ENCODE peak calls at places on chromosomes 1 and 21, in ten cellular contexts. S is EH, Y is NCI-H146, F is left ventricle myocardium superior, B is left cardiac atrium, D is H7, H is lower leg skin, I is nucleus accumbens, Z is left ventricle myocardium inferior, L is WTC11. P is an unnamed sample.

GRCh38 chr1:43802356-43802755 is 95.0 kb downstream of the ST3GAL3 start:
- DNase-seq in S (no peak), Y (peak), F (no peak), B (no peak), D (no peak), H (no peak), I (no peak), Z (no peak), L (no peak), P (no peak)

GRCh38 chr1:247118946-247119446 is 14.8 kb upstream of the ZNF669 start:
- DNase-seq in S (peak), Y (peak), F (no peak), B (no peak), D (peak), H (no peak), I (no peak), Z (no peak), L (peak), P (no peak)

GRCh38 chr21:36695283-36695634 is 3.7 kb upstream of the SIM2 start:
- DNase-seq in S (no peak), Y (no peak), F (no peak), B (no peak), D (no peak), H (no peak), I (no peak), Z (no peak), L (no peak), P (no peak)

GRCh38 chr1:172486805-172487454 is 43.1 kb upstream of the PIGC start:
- DNase-seq in S (no peak), Y (no peak), F (no peak), B (no peak), D (no peak), H (no peak), I (no peak), Z (no peak), L (no peak), P (no peak)

GRCh38 chr1:108913105-108913948 is 36.5 kb downstream of the GPSM2 start:
- DNase-seq in S (no peak), Y (no peak), F (no peak), B (no peak), D (no peak), H (no peak), I (no peak), Z (no peak), L (no peak), P (no peak)

GRCh38 chr1:87149166-87150065 is 179.3 kb upstream of the LMO4 start:
- DNase-seq in S (peak), Y (peak), F (no peak), B (no peak), D (peak), H (no peak), I (no peak), Z (no peak), L (no peak), P (no peak)

GRCh38 chr1:22259581-22260282 is 116.8 kb upstream of the WNT4 start:
- DNase-seq in S (no peak), Y (no peak), F (no peak), B (no peak), D (peak), H (no peak), I (no peak), Z (no peak), L (no peak), P (peak)

GRCh38 chr1:2300004-2300771 is 72.1 kb downstream of the SKI start:
- DNase-seq in S (no peak), Y (no peak), F (no peak), B (no peak), D (no peak), H (no peak), I (no peak), Z (no peak), L (no peak), P (no peak)

GRCh38 chr1:115929846-115930245 is 46.5 kb upstream of the SLC22A15 start:
- DNase-seq in S (peak), Y (no peak), F (no peak), B (no peak), D (no peak), H (peak), I (no peak), Z (no peak), L (no peak), P (peak)

GRCh38 chr1:184082541-184082940 is 31.0 kb downstream of the TSEN15 start:
- DNase-seq in S (no peak), Y (no peak), F (no peak), B (no peak), D (no peak), H (no peak), I (no peak), Z (no peak), L (no peak), P (no peak)

GRCh38 chr1:15584489-15585363 is at the start of gene AGMAT:
- DNase-seq in S (peak), Y (peak), F (peak), B (peak), D (peak), H (no peak), I (no peak), Z (peak), L (peak), P (peak)

GRCh38 chr21:41507521-41508414 is at the start of gene TMPRSS2:
- DNase-seq in S (no peak), Y (peak), F (no peak), B (no peak), D (peak), H (no peak), I (no peak), Z (no peak), L (peak), P (no peak)

GRCh38 chr1:43143441-43143888 is 28.6 kb downstream of the EBNA1BP2 start:
- DNase-seq in S (peak), Y (no peak), F (no peak), B (no peak), D (peak), H (no peak), I (no peak), Z (no peak), L (peak), P (no peak)

GRCh38 chr1:218886472-218886871 is 287.2 kb upstream of the LYPLAL1 start:
- DNase-seq in S (peak), Y (no peak), F (peak), B (peak), D (no peak), H (peak), I (peak), Z (peak), L (no peak), P (peak)

GRCh38 chr1:179229214-179230140 is at the start of gene ABL2:
- DNase-seq in S (peak), Y (peak), F (peak), B (peak), D (peak), H (no peak), I (peak), Z (peak), L (peak), P (peak)

GRCh38 chr1:173915596-173915995 is 1.5 kb downstream of the SERPINC1 start:
- DNase-seq in S (no peak), Y (no peak), F (no peak), B (no peak), D (no peak), H (no peak), I (no peak), Z (no peak), L (no peak), P (no peak)

GRCh38 chr1:34754878-34755637 is at the start of gene GJB5:
- DNase-seq in S (no peak), Y (no peak), F (no peak), B (no peak), D (no peak), H (peak), I (no peak), Z (no peak), L (peak), P (no peak)

GRCh38 chr1:37167479-37167878 is 133.2 kb upstream of the GRIK3 start:
- DNase-seq in S (no peak), Y (no peak), F (no peak), B (no peak), D (no peak), H (no peak), I (no peak), Z (no peak), L (no peak), P (no peak)

GRCh38 chr1:33616780-33617179 is 144.3 kb downstream of the ZSCAN20 start:
- DNase-seq in S (no peak), Y (no peak), F (no peak), B (no peak), D (no peak), H (no peak), I (no peak), Z (no peak), L (no peak), P (no peak)

GRCh38 chr1:15089244-15089992 is 64.1 kb upstream of the TMEM51 start:
- DNase-seq in S (peak), Y (no peak), F (peak), B (no peak), D (no peak), H (no peak), I (no peak), Z (no peak), L (no peak), P (no peak)

GRCh38 chr1:116855788-116856187 is 53.9 kb upstream of the PTGFRN start:
- DNase-seq in S (peak), Y (peak), F (no peak), B (no peak), D (no peak), H (no peak), I (no peak), Z (no peak), L (no peak), P (no peak)

GRCh38 chr1:227559926-227560325 is 3.4 kb upstream of the ZNF678 start:
- DNase-seq in S (no peak), Y (no peak), F (no peak), B (no peak), D (no peak), H (no peak), I (no peak), Z (no peak), L (no peak), P (no peak)

GRCh38 chr1:246682231-246682895 is 41.8 kb upstream of the SCCPDH start:
- DNase-seq in S (peak), Y (no peak), F (peak), B (no peak), D (no peak), H (no peak), I (no peak), Z (no peak), L (no peak), P (no peak)

GRCh38 chr1:160325252-160325651 is 17.8 kb downstream of the COPA start:
- DNase-seq in S (no peak), Y (peak), F (no peak), B (no peak), D (no peak), H (no peak), I (no peak), Z (no peak), L (no peak), P (no peak)

GRCh38 chr1:66852870-66853269 is 51.8 kb upstream of the INSL5 start:
- DNase-seq in S (no peak), Y (no peak), F (no peak), B (no peak), D (no peak), H (no peak), I (no peak), Z (no peak), L (no peak), P (no peak)

GRCh38 chr1:117146570-117147340 is 25.2 kb upstream of the TRIM45 start:
- DNase-seq in S (peak), Y (peak), F (no peak), B (peak), D (no peak), H (no peak), I (no peak), Z (no peak), L (no peak), P (no peak)

GRCh38 chr1:119966020-119966419 is 69.7 kb upstream of the ADAM30 start:
- DNase-seq in S (peak), Y (no peak), F (no peak), B (no peak), D (no peak), H (no peak), I (no peak), Z (no peak), L (no peak), P (no peak)

GRCh38 chr1:30681782-30682181 is 41.6 kb downstream of the MATN1 start:
- DNase-seq in S (no peak), Y (no peak), F (no peak), B (no peak), D (no peak), H (no peak), I (no peak), Z (no peak), L (no peak), P (no peak)

GRCh38 chr1:228471762-228472398 is 15.3 kb upstream of the RNF187 start:
- DNase-seq in S (peak), Y (peak), F (no peak), B (no peak), D (peak), H (no peak), I (no peak), Z (no peak), L (no peak), P (no peak)

GRCh38 chr1:36258960-36259344 is 34.7 kb downstream of the THRAP3 start:
- DNase-seq in S (no peak), Y (no peak), F (no peak), B (no peak), D (no peak), H (no peak), I (no peak), Z (no peak), L (no peak), P (no peak)

GRCh38 chr1:227900571-227901051 is 47.1 kb downstream of the WNT9A start:
- DNase-seq in S (no peak), Y (no peak), F (peak), B (peak), D (no peak), H (no peak), I (no peak), Z (peak), L (peak), P (no peak)

GRCh38 chr1:77126309-77126708 is 92.9 kb downstream of the PIGK start:
- DNase-seq in S (peak), Y (peak), F (no peak), B (no peak), D (peak), H (no peak), I (no peak), Z (no peak), L (peak), P (peak)

P was measured in adrenal gland.